ENCODE peak calls at places on chromosomes 4 and X, in four cellular contexts. One of them, this sample, is unnamed. For H3K4me1, the result is how much of the 10 kb centered on the place peaks cover.

GRCh38 chr4:8513931-8514330 is 66.3 kb upstream of the GPR78 start:
- DNase-seq in GM12878: no peak
- DNase-seq in A549: no peak
- DNase-seq in HepG2: no peak
- DNase-seq in this sample: no peak

GRCh38 chr4:55291227-55291629 is 54.8 kb upstream of the SRD5A3 start:
- DNase-seq in GM12878: no peak
- DNase-seq in A549: no peak
- DNase-seq in HepG2: no peak
- DNase-seq in this sample: no peak

GRCh38 chr4:52102587-52102986 is 51.5 kb downstream of the SPATA18 start:
- DNase-seq in GM12878: no peak
- DNase-seq in A549: no peak
- DNase-seq in HepG2: no peak
- DNase-seq in this sample: no peak

GRCh38 chr4:184473515-184474260 is 662 bp downstream of the IRF2 start:
- DNase-seq in GM12878: no peak
- DNase-seq in A549: peak
- DNase-seq in HepG2: no peak
- DNase-seq in this sample: no peak

GRCh38 chr4:89307185-89307445 is 485 bp downstream of the GPRIN3 start:
- DNase-seq in GM12878: no peak
- DNase-seq in A549: no peak
- DNase-seq in HepG2: no peak
- DNase-seq in this sample: no peak

GRCh38 chr4:164304861-164305260 is 449.1 kb upstream of the SMIM31 start:
- DNase-seq in GM12878: no peak
- DNase-seq in A549: no peak
- DNase-seq in HepG2: no peak
- DNase-seq in this sample: no peak

GRCh38 chr4:30722916-30723270 is 2.7 kb downstream of the PCDH7 start:
- DNase-seq in GM12878: no peak
- DNase-seq in A549: no peak
- DNase-seq in HepG2: no peak
- DNase-seq in this sample: no peak

GRCh38 chrX:19877431-19877830 is 10.0 kb downstream of the SH3KBP1 start:
- DNase-seq in GM12878: no peak
- DNase-seq in A549: no peak
- DNase-seq in HepG2: no peak
- DNase-seq in this sample: no peak

GRCh38 chr4:168815373-168816345 is 194.4 kb downstream of the CBR4 start:
- DNase-seq in GM12878: no peak
- DNase-seq in A549: no peak
- DNase-seq in HepG2: no peak
- DNase-seq in this sample: no peak

GRCh38 chr4:7959066-7959465 is 19.4 kb upstream of the AFAP1 start:
- DNase-seq in GM12878: no peak
- DNase-seq in A549: no peak
- DNase-seq in HepG2: no peak
- DNase-seq in this sample: no peak

GRCh38 chrX:40261955-40262596 is 164.3 kb upstream of the BCOR start:
- DNase-seq in GM12878: no peak
- DNase-seq in A549: no peak
- DNase-seq in HepG2: no peak
- DNase-seq in this sample: peak

GRCh38 chr4:57220172-57220571 is 110.0 kb upstream of the IGFBP7 start:
- DNase-seq in GM12878: no peak
- DNase-seq in A549: no peak
- DNase-seq in HepG2: no peak
- DNase-seq in this sample: no peak

GRCh38 chr4:8506373-8507250 is 66.0 kb downstream of the TRMT44 start:
- DNase-seq in GM12878: no peak
- DNase-seq in A549: no peak
- DNase-seq in HepG2: no peak
- DNase-seq in this sample: no peak

GRCh38 chrX:9682456-9682855 is 83.2 kb downstream of the GPR143 start:
- DNase-seq in GM12878: no peak
- DNase-seq in A549: no peak
- DNase-seq in HepG2: no peak
- DNase-seq in this sample: no peak

GRCh38 chr4:188295899-188296298 is 156.7 kb downstream of the TRIML1 start:
- DNase-seq in GM12878: no peak
- DNase-seq in A549: no peak
- DNase-seq in HepG2: no peak
- DNase-seq in this sample: no peak

GRCh38 chr4:26325191-26325590 is 4.4 kb downstream of the RBPJ start:
- DNase-seq in GM12878: no peak
- DNase-seq in A549: no peak
- DNase-seq in HepG2: peak
- DNase-seq in this sample: no peak

GRCh38 chrX:65697915-65698796 is 30.7 kb downstream of the MSN start:
- DNase-seq in GM12878: peak
- DNase-seq in A549: no peak
- DNase-seq in HepG2: no peak
- DNase-seq in this sample: peak

GRCh38 chrX:30147996-30148643 is 67.2 kb upstream of the MAGEB2 start:
- DNase-seq in GM12878: no peak
- DNase-seq in A549: no peak
- DNase-seq in HepG2: no peak
- DNase-seq in this sample: no peak

DNA sequence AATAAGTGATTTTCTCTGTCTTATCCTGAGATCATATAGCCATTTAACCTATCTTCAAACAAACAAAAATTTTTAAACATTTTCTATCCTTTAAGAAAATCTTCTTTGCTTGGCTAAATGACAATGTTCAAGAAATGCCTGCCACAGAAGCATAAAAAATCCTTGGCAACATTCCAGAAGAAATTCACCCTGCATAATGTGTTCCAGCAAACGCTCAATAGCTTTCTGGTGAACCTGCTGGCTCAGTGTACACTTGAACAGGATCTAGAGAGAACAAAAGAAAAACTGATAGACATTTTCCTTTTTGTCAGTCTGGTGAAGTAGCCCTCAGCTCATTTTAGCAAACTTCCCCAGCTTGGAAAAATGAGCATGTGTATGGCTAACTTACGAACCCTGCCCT is 51.0 kb upstream of the KLF3 start:
- DNase-seq in GM12878: no peak
- DNase-seq in A549: no peak
- DNase-seq in HepG2: no peak
- DNase-seq in this sample: no peak
- TF ChIP-seq USF2 in GM12878: no peak
- TF ChIP-seq USF2 in A549: no peak
- TF ChIP-seq USF2 in HepG2: no peak
- TF ChIP-seq USF2 in this sample: no peak

GRCh38 chr4:98648602-98649001 is 9.8 kb downstream of the TSPAN5 start:
- DNase-seq in GM12878: no peak
- DNase-seq in A549: no peak
- DNase-seq in HepG2: no peak
- DNase-seq in this sample: no peak
- TF ChIP-seq BHLHE40 in GM12878: no peak
- TF ChIP-seq BHLHE40 in A549: no peak
- TF ChIP-seq BHLHE40 in HepG2: no peak
- TF ChIP-seq BHLHE40 in this sample: no peak

GRCh38 chrX:130171446-130172126 is at the start of gene RAB33A:
- DNase-seq in GM12878: no peak
- DNase-seq in A549: no peak
- DNase-seq in HepG2: no peak
- DNase-seq in this sample: no peak
- H3K4me1 ChIP-seq in GM12878: under half
- H3K4me1 ChIP-seq in A549: under half
- H3K4me1 ChIP-seq in HepG2: under half
- H3K4me1 ChIP-seq in this sample: under half

DNA sequence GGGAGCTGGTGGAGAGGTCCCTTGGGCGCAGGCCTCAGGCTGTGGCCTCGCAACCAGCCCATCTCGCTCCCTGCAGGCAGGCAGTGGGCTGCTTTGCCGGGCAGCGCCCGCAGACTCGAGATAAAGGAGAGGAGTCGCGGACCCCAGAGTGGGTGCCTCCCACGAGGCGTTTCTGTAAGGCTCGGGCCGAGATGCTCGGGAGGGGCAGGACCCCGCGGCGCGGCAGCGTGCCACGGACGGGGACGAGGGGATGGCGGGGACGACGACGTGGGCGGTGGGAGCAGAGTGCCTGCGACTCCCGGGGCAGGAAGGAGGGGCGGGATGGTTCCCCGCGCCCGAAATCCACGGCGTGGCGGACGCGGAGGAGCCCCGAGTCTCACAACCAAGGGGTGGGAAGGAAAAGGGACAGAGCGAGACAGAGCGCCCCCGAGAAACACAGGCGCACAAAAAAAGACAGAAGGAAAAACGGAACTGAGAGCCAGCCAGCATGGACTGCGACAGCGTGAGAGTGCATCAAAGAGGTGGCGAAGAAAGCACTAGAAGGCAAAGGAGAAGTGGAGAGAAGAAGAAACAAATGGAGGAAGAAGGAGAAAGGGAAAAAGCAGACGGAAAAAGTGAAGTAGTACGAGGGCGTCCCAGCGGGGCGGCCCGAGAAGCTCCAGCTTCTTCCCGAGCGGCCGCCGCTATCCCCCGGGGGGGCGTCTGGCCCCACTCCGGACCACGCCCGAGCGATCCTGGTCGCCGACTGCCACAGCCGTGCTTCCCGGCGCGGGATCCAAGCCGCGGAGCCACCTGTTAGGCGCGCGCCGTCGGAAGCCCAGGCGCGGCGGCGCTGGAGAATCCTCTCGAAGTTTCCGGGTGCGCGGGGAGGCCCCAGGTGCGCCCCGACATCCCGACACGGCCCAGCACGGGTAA is 1.5 kb downstream of the BEND4 start:
- DNase-seq in GM12878: no peak
- DNase-seq in A549: no peak
- DNase-seq in HepG2: no peak
- DNase-seq in this sample: no peak
- TF ChIP-seq USF2 in GM12878: no peak
- TF ChIP-seq USF2 in A549: no peak
- TF ChIP-seq USF2 in HepG2: no peak
- TF ChIP-seq USF2 in this sample: no peak